ENCODE peak calls at places on chromosomes 5 and 9, in eight cellular contexts. B is OCI-LY7, V is AG10803, G is astrocyte of the cerebellum, N is cardiac muscle cell, Z is coronary artery, K is transverse colon, Q is fibroblast of pulmonary artery. R is an unnamed sample.

GRCh38 chr5:142065273-142065672 is 43.3 kb upstream of the NDFIP1 start:
- DNase-seq in B (no peak), V (peak), G (no peak), N (no peak), Z (no peak), K (no peak), Q (peak), R (no peak)

GRCh38 chr5:23029296-23029695 is 176.2 kb upstream of the CDH12 start:
- DNase-seq in B (no peak), V (no peak), G (no peak), N (no peak), Z (no peak), K (no peak), Q (no peak), R (no peak)

GRCh38 chr5:137632716-137633115 is 103.2 kb downstream of the KLHL3 start:
- DNase-seq in B (no peak), V (no peak), G (no peak), N (no peak), Z (no peak), K (no peak), Q (no peak), R (no peak)

GRCh38 chr9:105690742-105691141 is 3.6 kb upstream of the TMEM38B start:
- DNase-seq in B (no peak), V (peak), G (no peak), N (no peak), Z (no peak), K (no peak), Q (peak), R (no peak)

GRCh38 chr5:40914835-40915234 is 5.5 kb downstream of the C7 start:
- DNase-seq in B (no peak), V (peak), G (peak), N (no peak), Z (no peak), K (no peak), Q (peak), R (no peak)

GRCh38 chr9:114592356-114592755 is 4.8 kb downstream of the ATP6V1G1 start:
- DNase-seq in B (peak), V (peak), G (no peak), N (no peak), Z (no peak), K (peak), Q (peak), R (no peak)

GRCh38 chr9:133163559-133164208 is at the start of gene GBGT1:
- DNase-seq in B (peak), V (peak), G (no peak), N (peak), Z (peak), K (peak), Q (peak), R (no peak)

GRCh38 chr5:94793816-94794198 is 175.3 kb downstream of the SLF1 start:
- DNase-seq in B (no peak), V (peak), G (no peak), N (no peak), Z (no peak), K (no peak), Q (peak), R (no peak)

GRCh38 chr5:6704361-6704851 is 8.8 kb upstream of the TENT4A start:
- DNase-seq in B (no peak), V (peak), G (peak), N (peak), Z (peak), K (peak), Q (peak), R (peak)

GRCh38 chr5:2149196-2149541 is 266.4 kb upstream of the IRX4 start:
- DNase-seq in B (no peak), V (no peak), G (peak), N (no peak), Z (no peak), K (no peak), Q (peak), R (no peak)

GRCh38 chr9:18260527-18260926 is 213.4 kb upstream of the ADAMTSL1 start:
- DNase-seq in B (no peak), V (peak), G (peak), N (no peak), Z (no peak), K (no peak), Q (peak), R (no peak)

GRCh38 chr5:108251350-108251749 is 130.5 kb downstream of the FBXL17 start:
- DNase-seq in B (no peak), V (no peak), G (no peak), N (no peak), Z (no peak), K (no peak), Q (peak), R (no peak)

GRCh38 chr5:69295088-69295754 is 37.4 kb downstream of the CCDC125 start:
- DNase-seq in B (no peak), V (peak), G (peak), N (no peak), Z (no peak), K (no peak), Q (peak), R (no peak)

GRCh38 chr5:58849995-58850667 is 267.3 kb downstream of the RAB3C start:
- DNase-seq in B (peak), V (peak), G (peak), N (peak), Z (no peak), K (peak), Q (peak), R (peak)

GRCh38 chr5:123358304-123358703 is 64.9 kb downstream of the CEP120 start:
- DNase-seq in B (no peak), V (no peak), G (no peak), N (no peak), Z (no peak), K (no peak), Q (no peak), R (no peak)

GRCh38 chr9:135478858-135479468 is 619 bp upstream of the PPP1R26 start:
- DNase-seq in B (no peak), V (peak), G (no peak), N (peak), Z (no peak), K (peak), Q (peak), R (no peak)

GRCh38 chr5:142143878-142144277 is 35.3 kb downstream of the NDFIP1 start:
- DNase-seq in B (peak), V (peak), G (peak), N (peak), Z (no peak), K (no peak), Q (peak), R (no peak)

GRCh38 chr9:132670359-132670815 is at the start of gene GTF3C4:
- DNase-seq in B (peak), V (peak), G (peak), N (peak), Z (peak), K (peak), Q (peak), R (no peak)

GRCh38 chr5:139925650-139926640 is 117.2 kb downstream of the NRG2 start:
- DNase-seq in B (no peak), V (no peak), G (no peak), N (no peak), Z (no peak), K (no peak), Q (no peak), R (no peak)

GRCh38 chr9:92947268-92948031 is at the start of gene FGD3:
- DNase-seq in B (no peak), V (no peak), G (no peak), N (peak), Z (no peak), K (no peak), Q (no peak), R (no peak)

GRCh38 chr5:7869474-7870136 is 657 bp downstream of the MTRR start:
- DNase-seq in B (peak), V (no peak), G (no peak), N (peak), Z (no peak), K (peak), Q (peak), R (no peak)

GRCh38 chr5:89280103-89281037 is 397.4 kb upstream of the MEF2C start:
- DNase-seq in B (no peak), V (no peak), G (no peak), N (no peak), Z (no peak), K (no peak), Q (no peak), R (no peak)

GRCh38 chr5:65620021-65620420 is 4.1 kb downstream of the TRIM23 start:
- DNase-seq in B (no peak), V (peak), G (no peak), N (no peak), Z (no peak), K (no peak), Q (no peak), R (no peak)

GRCh38 chr9:4842213-4842612 is 49.5 kb downstream of the RCL1 start:
- DNase-seq in B (peak), V (no peak), G (no peak), N (no peak), Z (no peak), K (no peak), Q (no peak), R (no peak)

GRCh38 chr5:59506285-59506877 is 387.1 kb downstream of the PDE4D start:
- DNase-seq in B (peak), V (peak), G (peak), N (peak), Z (no peak), K (no peak), Q (peak), R (no peak)

GRCh38 chr9:116230233-116230632 is 76.6 kb downstream of the PAPPA start:
- DNase-seq in B (no peak), V (no peak), G (no peak), N (no peak), Z (no peak), K (no peak), Q (peak), R (no peak)

GRCh38 chr5:126600631-126601511 is at the start of gene PHAX:
- DNase-seq in B (peak), V (peak), G (peak), N (peak), Z (peak), K (peak), Q (peak), R (no peak)

GRCh38 chr9:93300175-93300572 is 116.2 kb downstream of the WNK2 start:
- DNase-seq in B (no peak), V (no peak), G (no peak), N (no peak), Z (peak), K (no peak), Q (no peak), R (no peak)

DNA sequence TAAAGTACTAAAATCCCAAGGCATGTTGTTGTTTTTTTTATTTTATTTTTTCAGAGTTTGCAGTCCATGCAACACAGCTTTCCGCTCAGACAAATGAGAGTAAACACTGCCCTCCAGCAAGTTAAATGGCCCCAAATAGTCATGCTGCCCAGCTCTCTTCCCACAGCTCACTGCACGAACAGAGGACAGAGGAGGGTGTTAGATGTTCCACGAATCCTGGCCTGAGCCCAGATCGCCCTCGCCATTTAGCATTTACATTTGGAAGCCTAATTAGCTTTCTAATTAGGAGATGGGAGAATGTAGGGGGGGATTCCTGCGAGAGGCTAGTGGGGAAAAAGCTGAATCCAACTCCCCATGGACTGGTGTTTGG is 1.9 kb downstream of the NIM1K start:
- DNase-seq in B (no peak), V (no peak), G (no peak), N (no peak), Z (no peak), K (no peak), Q (no peak), R (no peak)
- H3K4me3 ChIP-seq in B (no peak), V (peak), G (peak), N (no peak), Z (peak), K (no peak), Q (peak), R (no peak)

GRCh38 chr9:98383758-98384157 is 128.3 kb upstream of the TBC1D2 start:
- DNase-seq in B (no peak), V (peak), G (no peak), N (no peak), Z (no peak), K (no peak), Q (peak), R (no peak)
- TF ChIP-seq CTCF in B (peak), V (peak), G (no peak), N (peak), Z (no peak), K (no peak), Q (peak), R (peak)

GRCh38 chr9:89179535-89179919 is 909 bp upstream of the SHC3 start:
- DNase-seq in B (no peak), V (peak), G (no peak), N (peak), Z (no peak), K (no peak), Q (peak), R (peak)
- H3K4me3 ChIP-seq in B (no peak), V (peak), G (peak), N (peak), Z (peak), K (no peak), Q (peak), R (peak)

GRCh38 chr5:43357797-43358196 is 44.6 kb upstream of the HMGCS1 start:
- DNase-seq in B (no peak), V (no peak), G (no peak), N (peak), Z (no peak), K (no peak), Q (no peak), R (no peak)
- TF ChIP-seq CTCF in B (no peak), V (no peak), G (no peak), N (no peak), Z (no peak), K (no peak), Q (no peak), R (no peak)

GRCh38 chr5:32504923-32505596 is 60.5 kb upstream of the ZFR start:
- DNase-seq in B (no peak), V (peak), G (peak), N (peak), Z (no peak), K (peak), Q (peak), R (no peak)
- H3K4me3 ChIP-seq in B (no peak), V (peak), G (peak), N (no peak), Z (peak), K (no peak), Q (peak), R (no peak)

R was measured in epithelial cell of proximal tubule.